ENCODE peak calls at places on chromosomes 12 and 14, in ten cellular contexts. One of them, this sample, is unnamed.
A peak's percentile ranks its signal among the peaks of the same experiment; 100 is the strongest.

GRCh38 chr12:111441107-111441928 is 35.6 kb downstream of the SH2B3 start:
- DNase-seq in cardiac fibroblast: no peak
- DNase-seq in fibroblast of lung: no peak
- DNase-seq in heart right ventricle: no peak
- DNase-seq in lower leg skin: peak; percentile 37
- DNase-seq in uterus: no peak
- DNase-seq in GM20000: no peak
- DNase-seq in osteocyte: no peak
- DNase-seq in omental fat pad: no peak
- DNase-seq in testis: no peak
- DNase-seq in this sample: no peak

GRCh38 chr12:51307655-51308593 is 16.1 kb downstream of the BIN2 start:
- DNase-seq in fibroblast of lung: peak; percentile 83
- DNase-seq in cardiac fibroblast: peak; percentile 85
- DNase-seq in omental fat pad: no peak
- DNase-seq in uterus: no peak
- DNase-seq in osteocyte: no peak
- DNase-seq in testis: no peak
- DNase-seq in GM20000: no peak
- DNase-seq in lower leg skin: no peak
- DNase-seq in heart right ventricle: no peak
- DNase-seq in this sample: no peak

GRCh38 chr14:94619297-94619696 is 7.1 kb downstream of the SERPINA3 start:
- DNase-seq in omental fat pad: no peak
- DNase-seq in uterus: no peak
- DNase-seq in heart right ventricle: no peak
- DNase-seq in cardiac fibroblast: no peak
- DNase-seq in osteocyte: no peak
- DNase-seq in lower leg skin: peak; percentile 45
- DNase-seq in GM20000: no peak
- DNase-seq in fibroblast of lung: no peak
- DNase-seq in testis: no peak
- DNase-seq in this sample: no peak

GRCh38 chr12:118922405-118922804 is 58.9 kb upstream of the SRRM4 start:
- DNase-seq in heart right ventricle: no peak
- DNase-seq in osteocyte: no peak
- DNase-seq in fibroblast of lung: no peak
- DNase-seq in omental fat pad: no peak
- DNase-seq in lower leg skin: no peak
- DNase-seq in testis: no peak
- DNase-seq in cardiac fibroblast: no peak
- DNase-seq in uterus: no peak
- DNase-seq in GM20000: no peak
- DNase-seq in this sample: no peak

GRCh38 chr12:118220697-118221096 is 84.8 kb downstream of the PEBP1 start:
- DNase-seq in omental fat pad: no peak
- DNase-seq in GM20000: no peak
- DNase-seq in cardiac fibroblast: no peak
- DNase-seq in heart right ventricle: no peak
- DNase-seq in testis: no peak
- DNase-seq in lower leg skin: no peak
- DNase-seq in fibroblast of lung: peak; percentile 10
- DNase-seq in osteocyte: no peak
- DNase-seq in uterus: no peak
- DNase-seq in this sample: no peak

GRCh38 chr12:25200703-25201102 is 5.7 kb downstream of the ETFRF1 start:
- DNase-seq in fibroblast of lung: peak; percentile 11
- DNase-seq in omental fat pad: no peak
- DNase-seq in cardiac fibroblast: no peak
- DNase-seq in lower leg skin: no peak
- DNase-seq in uterus: no peak
- DNase-seq in GM20000: no peak
- DNase-seq in testis: no peak
- DNase-seq in heart right ventricle: no peak
- DNase-seq in osteocyte: no peak
- DNase-seq in this sample: no peak

GRCh38 chr12:49294086-49294803 is 702 bp upstream of the PRPH start:
- DNase-seq in testis: no peak
- DNase-seq in cardiac fibroblast: no peak
- DNase-seq in omental fat pad: no peak
- DNase-seq in osteocyte: no peak
- DNase-seq in fibroblast of lung: no peak
- DNase-seq in lower leg skin: no peak
- DNase-seq in uterus: no peak
- DNase-seq in heart right ventricle: no peak
- DNase-seq in GM20000: no peak
- DNase-seq in this sample: no peak

GRCh38 chr12:102990419-102990818 is 32.9 kb downstream of the ASCL1 start:
- DNase-seq in GM20000: no peak
- DNase-seq in fibroblast of lung: no peak
- DNase-seq in testis: peak; percentile 19
- DNase-seq in uterus: no peak
- DNase-seq in heart right ventricle: no peak
- DNase-seq in osteocyte: no peak
- DNase-seq in lower leg skin: no peak
- DNase-seq in cardiac fibroblast: no peak
- DNase-seq in omental fat pad: no peak
- DNase-seq in this sample: no peak

GRCh38 chr12:129570796-129571400 is 332.9 kb downstream of the TMEM132D start:
- DNase-seq in heart right ventricle: no peak
- DNase-seq in testis: no peak
- DNase-seq in lower leg skin: no peak
- DNase-seq in GM20000: no peak
- DNase-seq in uterus: no peak
- DNase-seq in fibroblast of lung: no peak
- DNase-seq in omental fat pad: no peak
- DNase-seq in osteocyte: no peak
- DNase-seq in cardiac fibroblast: no peak
- DNase-seq in this sample: no peak

GRCh38 chr14:64891839-64892375 is 12.2 kb upstream of the SPTB start:
- DNase-seq in uterus: no peak
- DNase-seq in fibroblast of lung: peak; percentile 77
- DNase-seq in GM20000: peak; percentile 55
- DNase-seq in osteocyte: no peak
- DNase-seq in lower leg skin: no peak
- DNase-seq in heart right ventricle: peak; percentile 24
- DNase-seq in omental fat pad: no peak
- DNase-seq in cardiac fibroblast: peak; percentile 82
- DNase-seq in testis: no peak
- DNase-seq in this sample: no peak

GRCh38 chr14:104749111-104749649 is 3.8 kb upstream of the SIVA1 start:
- DNase-seq in uterus: no peak
- DNase-seq in osteocyte: no peak
- DNase-seq in fibroblast of lung: peak; percentile 36
- DNase-seq in cardiac fibroblast: no peak
- DNase-seq in omental fat pad: no peak
- DNase-seq in GM20000: no peak
- DNase-seq in testis: peak; percentile 54
- DNase-seq in lower leg skin: no peak
- DNase-seq in heart right ventricle: no peak
- DNase-seq in this sample: no peak
- TF ChIP-seq CTCF in uterus: no peak
- TF ChIP-seq CTCF in osteocyte: no peak
- TF ChIP-seq CTCF in fibroblast of lung: no peak
- TF ChIP-seq CTCF in cardiac fibroblast: no peak
- TF ChIP-seq CTCF in omental fat pad: no peak
- TF ChIP-seq CTCF in GM20000: no peak
- TF ChIP-seq CTCF in testis: no peak
- TF ChIP-seq CTCF in lower leg skin: no peak
- TF ChIP-seq CTCF in heart right ventricle: no peak
- TF ChIP-seq CTCF in this sample: no peak

DNA sequence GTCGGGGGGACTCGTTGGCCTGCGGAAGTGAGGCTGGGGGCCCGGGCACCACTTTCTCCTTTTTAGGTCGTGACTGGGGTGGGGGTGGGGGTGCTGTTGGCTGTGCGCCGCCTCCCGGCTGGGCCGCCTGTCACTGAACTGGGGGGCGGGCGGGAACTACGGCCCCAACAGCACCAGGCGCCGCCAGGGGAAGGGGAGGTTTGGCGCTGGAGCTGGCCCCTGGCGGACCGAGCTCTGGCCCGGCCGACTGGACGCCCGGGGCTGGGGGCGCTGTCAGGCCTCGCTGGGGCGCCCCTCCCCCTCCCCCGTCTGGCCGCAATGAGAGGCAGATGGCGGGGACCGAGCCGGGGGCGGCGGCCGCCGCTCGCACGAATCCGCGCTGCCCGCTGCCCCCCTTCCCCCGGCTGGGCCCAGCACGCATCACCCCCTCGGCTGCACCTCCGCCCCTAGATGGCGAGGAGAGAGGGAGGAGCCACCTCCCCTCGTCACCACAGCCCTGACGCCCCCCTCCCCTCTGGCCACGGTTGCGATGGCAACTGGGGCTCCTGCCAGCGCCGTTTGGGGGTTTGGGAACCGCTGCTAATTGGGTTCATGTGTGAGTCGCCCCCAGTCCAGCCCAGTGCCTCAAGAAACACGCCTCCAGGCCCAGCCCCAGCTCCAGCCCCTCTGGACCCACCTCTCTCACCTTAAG is 723 bp downstream of the NFATC4 start:
- DNase-seq in GM20000: peak; percentile 82
- DNase-seq in uterus: peak; percentile 83
- DNase-seq in fibroblast of lung: peak; percentile 69
- DNase-seq in cardiac fibroblast: peak; percentile 49
- DNase-seq in omental fat pad: no peak
- DNase-seq in heart right ventricle: peak; percentile 43
- DNase-seq in testis: peak; percentile 39
- DNase-seq in lower leg skin: peak; percentile 93
- DNase-seq in osteocyte: peak; percentile 91
- DNase-seq in this sample: peak; percentile 60
- TF ChIP-seq CTCF in GM20000: no peak
- TF ChIP-seq CTCF in uterus: no peak
- TF ChIP-seq CTCF in fibroblast of lung: no peak
- TF ChIP-seq CTCF in cardiac fibroblast: no peak
- TF ChIP-seq CTCF in omental fat pad: no peak
- TF ChIP-seq CTCF in heart right ventricle: no peak
- TF ChIP-seq CTCF in testis: no peak
- TF ChIP-seq CTCF in lower leg skin: no peak
- TF ChIP-seq CTCF in osteocyte: peak; percentile 23
- TF ChIP-seq CTCF in this sample: no peak

DNA sequence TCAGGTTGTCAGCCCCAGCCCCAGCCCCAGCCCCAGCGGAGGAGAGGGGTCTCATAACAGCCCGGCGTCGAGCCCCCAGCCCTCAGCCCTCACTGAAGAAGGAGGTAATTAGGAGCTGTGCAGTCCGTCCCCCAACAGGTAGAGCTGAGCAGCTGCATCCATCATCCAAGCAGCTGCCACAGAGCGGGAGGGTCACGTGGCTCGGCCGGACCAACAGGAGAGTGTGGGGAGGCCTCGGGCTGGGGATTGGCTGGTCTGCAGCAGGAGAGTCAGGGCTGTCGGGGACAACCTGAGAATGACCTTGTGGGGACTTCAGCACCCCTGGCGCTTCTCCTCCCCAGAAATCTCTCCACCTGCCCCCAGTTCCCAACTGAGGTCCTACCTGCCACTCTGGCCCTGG is 29.6 kb downstream of the SMUG1 start:
- DNase-seq in osteocyte: no peak
- DNase-seq in omental fat pad: no peak
- DNase-seq in testis: peak; percentile 32
- DNase-seq in fibroblast of lung: no peak
- DNase-seq in heart right ventricle: no peak
- DNase-seq in GM20000: peak; percentile 71
- DNase-seq in cardiac fibroblast: no peak
- DNase-seq in uterus: no peak
- DNase-seq in lower leg skin: no peak
- DNase-seq in this sample: peak; percentile 49
- TF ChIP-seq CTCF in osteocyte: no peak
- TF ChIP-seq CTCF in omental fat pad: no peak
- TF ChIP-seq CTCF in testis: no peak
- TF ChIP-seq CTCF in fibroblast of lung: no peak
- TF ChIP-seq CTCF in heart right ventricle: no peak
- TF ChIP-seq CTCF in GM20000: no peak
- TF ChIP-seq CTCF in cardiac fibroblast: no peak
- TF ChIP-seq CTCF in uterus: no peak
- TF ChIP-seq CTCF in lower leg skin: no peak
- TF ChIP-seq CTCF in this sample: no peak

GRCh38 chr14:54784060-54784459 is 118.6 kb downstream of the GCH1 start:
- DNase-seq in omental fat pad: no peak
- DNase-seq in fibroblast of lung: no peak
- DNase-seq in uterus: no peak
- DNase-seq in lower leg skin: peak; percentile 71
- DNase-seq in osteocyte: no peak
- DNase-seq in heart right ventricle: peak; percentile 82
- DNase-seq in GM20000: no peak
- DNase-seq in testis: no peak
- DNase-seq in cardiac fibroblast: no peak
- DNase-seq in this sample: no peak

GRCh38 chr14:54781936-54782802 is 120.5 kb downstream of the GCH1 start:
- DNase-seq in GM20000: no peak
- DNase-seq in fibroblast of lung: peak; percentile 24
- DNase-seq in omental fat pad: no peak
- DNase-seq in testis: no peak
- DNase-seq in cardiac fibroblast: no peak
- DNase-seq in uterus: no peak
- DNase-seq in osteocyte: no peak
- DNase-seq in lower leg skin: peak; percentile 49
- DNase-seq in heart right ventricle: no peak
- DNase-seq in this sample: no peak

GRCh38 chr14:54784657-54785056 is 118.0 kb downstream of the GCH1 start:
- DNase-seq in testis: no peak
- DNase-seq in cardiac fibroblast: no peak
- DNase-seq in osteocyte: no peak
- DNase-seq in GM20000: no peak
- DNase-seq in heart right ventricle: peak; percentile 80
- DNase-seq in omental fat pad: no peak
- DNase-seq in lower leg skin: peak; percentile 48
- DNase-seq in fibroblast of lung: no peak
- DNase-seq in uterus: no peak
- DNase-seq in this sample: no peak

GRCh38 chr14:54783660-54784015 is 119.0 kb downstream of the GCH1 start:
- DNase-seq in fibroblast of lung: no peak
- DNase-seq in uterus: no peak
- DNase-seq in omental fat pad: no peak
- DNase-seq in lower leg skin: peak; percentile 70
- DNase-seq in GM20000: no peak
- DNase-seq in cardiac fibroblast: no peak
- DNase-seq in heart right ventricle: no peak
- DNase-seq in testis: no peak
- DNase-seq in osteocyte: no peak
- DNase-seq in this sample: no peak

DNA sequence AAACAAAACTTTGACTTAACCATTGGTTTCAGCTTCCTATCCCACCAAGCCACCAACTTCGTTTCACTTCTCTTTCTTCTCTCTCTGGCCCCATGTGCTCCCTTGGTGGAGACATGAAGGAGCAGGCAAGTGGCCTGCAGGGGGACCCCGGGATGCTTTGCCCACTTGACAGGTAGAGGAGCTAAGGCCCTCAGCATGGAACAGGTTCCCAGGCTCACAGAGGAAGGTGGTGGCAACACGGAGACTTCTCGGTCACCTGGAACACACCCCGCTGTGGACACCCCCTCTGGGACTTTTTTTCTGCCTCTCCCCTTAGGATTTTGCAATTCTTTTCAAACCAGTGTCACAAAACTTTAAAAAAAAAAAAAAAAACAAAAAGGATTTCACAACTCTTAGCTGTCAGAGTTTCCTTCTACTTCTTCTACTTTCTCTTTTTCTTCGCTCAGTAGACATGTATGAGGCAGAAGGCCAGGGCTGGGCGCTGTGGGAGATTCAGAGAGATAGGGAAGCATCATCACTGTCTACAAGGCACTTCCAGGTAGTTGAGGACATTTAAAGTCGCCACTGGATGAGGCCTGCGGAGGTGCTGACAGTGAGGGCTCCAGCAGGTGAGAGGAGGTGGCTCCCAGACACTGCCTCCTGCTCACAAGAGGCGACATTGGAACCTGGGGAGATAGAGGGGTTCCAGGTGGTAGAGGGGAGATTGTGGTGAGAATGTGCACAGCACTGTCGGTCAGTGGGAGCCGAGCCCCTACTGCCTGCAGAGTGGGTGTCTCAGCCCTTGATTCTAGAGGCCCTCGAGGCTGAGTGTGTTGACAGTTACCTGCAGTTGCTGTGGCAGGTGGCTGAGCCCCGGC is 119.6 kb downstream of the GCH1 start:
- DNase-seq in osteocyte: no peak
- DNase-seq in testis: no peak
- DNase-seq in heart right ventricle: no peak
- DNase-seq in GM20000: peak; percentile 74
- DNase-seq in omental fat pad: no peak
- DNase-seq in cardiac fibroblast: no peak
- DNase-seq in uterus: no peak
- DNase-seq in fibroblast of lung: no peak
- DNase-seq in lower leg skin: peak; percentile 82
- DNase-seq in this sample: no peak
- TF ChIP-seq CTCF in osteocyte: no peak
- TF ChIP-seq CTCF in testis: no peak
- TF ChIP-seq CTCF in heart right ventricle: no peak
- TF ChIP-seq CTCF in GM20000: peak; percentile 80
- TF ChIP-seq CTCF in omental fat pad: no peak
- TF ChIP-seq CTCF in cardiac fibroblast: peak; percentile 16
- TF ChIP-seq CTCF in uterus: no peak
- TF ChIP-seq CTCF in fibroblast of lung: no peak
- TF ChIP-seq CTCF in lower leg skin: no peak
- TF ChIP-seq CTCF in this sample: no peak